ENCODE peak calls at places on chromosome 1, in seven cellular contexts. V is right lobe of liver, B is IMR-90, I is breast epithelium, P is HCT116, J is uterus, D is K562. A is an unnamed sample.

GRCh38 chr1:7572654-7573152 is 198.4 kb upstream of the VAMP3 start:
- DNase-seq in V (peak; percentile 83), B (no peak), I (no peak), P (no peak), J (no peak), D (peak; percentile 34), A (peak; percentile 53)

GRCh38 chr1:88855986-88856385 is 35.4 kb downstream of the GTF2B start:
- DNase-seq in V (no peak), B (no peak), I (no peak), P (no peak), J (no peak), D (no peak), A (no peak)

GRCh38 chr1:57307382-57307781 is 116.5 kb downstream of the DAB1 start:
- DNase-seq in V (no peak), B (no peak), I (no peak), P (no peak), J (no peak), D (peak; percentile 68), A (no peak)

GRCh38 chr1:35851175-35851869 is 31.7 kb upstream of the AGO1 start:
- DNase-seq in V (no peak), B (peak; percentile 74), I (no peak), P (no peak), J (peak; percentile 36), D (no peak), A (no peak)

GRCh38 chr1:22753396-22754083 is 42.9 kb downstream of the EPHB2 start:
- DNase-seq in V (no peak), B (peak; percentile 82), I (no peak), P (no peak), J (peak; percentile 36), D (no peak), A (no peak)

GRCh38 chr1:52348704-52349301 is 17.2 kb downstream of the CC2D1B start:
- DNase-seq in V (no peak), B (peak; percentile 44), I (no peak), P (no peak), J (no peak), D (peak; percentile 43), A (no peak)

GRCh38 chr1:61851849-61852692 is 109.8 kb downstream of the PATJ start:
- DNase-seq in V (no peak), B (peak; percentile 79), I (no peak), P (peak; percentile 56), J (no peak), D (peak; percentile 31), A (no peak)

GRCh38 chr1:30444850-30445249 is 278.5 kb downstream of the MATN1 start:
- DNase-seq in V (no peak), B (no peak), I (no peak), P (no peak), J (no peak), D (no peak), A (no peak)

GRCh38 chr1:209641216-209642181 is 10.7 kb downstream of the LAMB3 start:
- DNase-seq in V (no peak), B (no peak), I (no peak), P (no peak), J (peak; percentile 68), D (peak; percentile 34), A (no peak)

GRCh38 chr1:72636636-72637035 is 354.3 kb upstream of the NEGR1 start:
- DNase-seq in V (no peak), B (no peak), I (no peak), P (no peak), J (no peak), D (no peak), A (no peak)

GRCh38 chr1:243628476-243628907 is 221.6 kb downstream of the AKT3 start:
- DNase-seq in V (no peak), B (peak; percentile 15), I (no peak), P (no peak), J (no peak), D (no peak), A (no peak)

GRCh38 chr1:63793741-63794240 is 20.0 kb downstream of the ROR1 start:
- DNase-seq in V (no peak), B (no peak), I (no peak), P (no peak), J (no peak), D (no peak), A (no peak)

GRCh38 chr1:20448626-20449215 is 37.3 kb downstream of the CAMK2N1 start:
- DNase-seq in V (no peak), B (no peak), I (no peak), P (no peak), J (no peak), D (no peak), A (no peak)

GRCh38 chr1:47547753-47548152 is 109.9 kb downstream of the FOXD2 start:
- DNase-seq in V (no peak), B (peak; percentile 2), I (no peak), P (no peak), J (no peak), D (no peak), A (no peak)

GRCh38 chr1:61935516-61935915 is 193.2 kb downstream of the PATJ start:
- DNase-seq in V (no peak), B (no peak), I (no peak), P (no peak), J (no peak), D (no peak), A (no peak)

GRCh38 chr1:59438058-59438560 is 141.2 kb downstream of the FGGY start:
- DNase-seq in V (no peak), B (no peak), I (no peak), P (no peak), J (no peak), D (no peak), A (no peak)

GRCh38 chr1:225987491-225988316 is 11.4 kb downstream of the SDE2 start:
- DNase-seq in V (no peak), B (peak; percentile 59), I (no peak), P (peak; percentile 44), J (no peak), D (peak; percentile 42), A (no peak)

GRCh38 chr1:110135268-110136065 is 14.8 kb upstream of the SLC6A17 start:
- DNase-seq in V (no peak), B (no peak), I (no peak), P (no peak), J (no peak), D (no peak), A (peak; percentile 31)

GRCh38 chr1:30253807-30254440 is 469.5 kb downstream of the MATN1 start:
- DNase-seq in V (no peak), B (no peak), I (no peak), P (no peak), J (no peak), D (no peak), A (no peak)

GRCh38 chr1:107669996-107670395 is 295.0 kb downstream of the VAV3 start:
- DNase-seq in V (no peak), B (peak; percentile 2), I (peak; percentile 73), P (no peak), J (peak; percentile 59), D (no peak), A (peak; percentile 91)

GRCh38 chr1:93756656-93757055 is 75.0 kb upstream of the BCAR3 start:
- DNase-seq in V (no peak), B (peak; percentile 31), I (no peak), P (no peak), J (no peak), D (no peak), A (no peak)

GRCh38 chr1:18573170-18573569 is 57.5 kb upstream of the PAX7 start:
- DNase-seq in V (no peak), B (no peak), I (no peak), P (no peak), J (no peak), D (no peak), A (no peak)

GRCh38 chr1:2586154-2587070 is at the start of gene PRXL2B:
- DNase-seq in V (peak; percentile 100), B (peak; percentile 98), I (peak; percentile 99), P (peak; percentile 94), J (peak; percentile 99), D (peak; percentile 100), A (peak; percentile 99)
- TF ChIP-seq POLR2A in V (peak; percentile 90), B (no peak), I (no peak), P (peak; percentile 27), J (peak; percentile 94), D (peak; percentile 76), A (no peak)

GRCh38 chr1:161382214-161383019 is 14.7 kb upstream of the CFAP126 start:
- DNase-seq in V (no peak), B (peak; percentile 81), I (no peak), P (peak; percentile 45), J (peak; percentile 26), D (peak; percentile 49), A (no peak)
- H3K4me3 ChIP-seq in V (no peak overlapping the region), B (no peak overlapping the region), I (no peak overlapping the region), P (no peak overlapping the region), J (no peak overlapping the region), D (no peak overlapping the region), A (no peak overlapping the region)

DNA sequence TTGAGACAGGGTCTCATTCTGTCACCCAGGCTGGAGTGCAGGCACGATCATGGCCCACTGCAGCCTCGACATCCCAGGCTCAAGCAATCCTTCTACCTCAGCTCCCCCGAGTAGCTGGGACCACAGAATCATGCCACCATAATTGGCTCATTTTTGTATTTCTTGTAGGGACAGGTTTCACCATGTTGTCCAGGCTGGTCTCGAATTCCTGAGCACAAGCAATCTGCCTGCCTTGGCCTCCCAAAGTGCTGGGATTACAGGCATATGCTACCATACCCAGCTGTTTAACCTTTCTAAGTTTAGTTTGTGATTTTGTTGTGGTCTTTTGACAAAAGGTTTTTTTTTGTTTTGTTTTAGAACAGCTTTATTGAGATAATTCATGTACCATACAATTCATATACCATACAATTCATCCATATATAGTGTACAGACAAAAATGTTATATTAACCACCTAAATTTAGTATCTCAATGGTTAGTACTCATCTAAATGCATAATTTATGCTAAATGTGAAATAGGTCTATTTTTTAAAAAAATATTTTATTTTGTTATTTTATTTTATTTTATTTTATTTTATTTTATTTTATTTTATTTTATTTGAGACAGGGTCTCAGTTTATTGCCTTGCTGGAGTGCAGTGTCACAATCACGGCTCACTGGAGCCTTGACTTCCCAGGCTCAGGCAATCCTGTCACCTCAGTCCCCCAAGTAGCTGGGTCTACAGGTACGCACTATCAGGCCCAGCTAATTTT is 8.9 kb downstream of the ZMPSTE24 start:
- DNase-seq in V (no peak), B (no peak), I (no peak), P (no peak), J (no peak), D (no peak), A (no peak)
- H3K27ac ChIP-seq in V (peak overlapping the region; percentile 60), B (peak overlapping the region; percentile 77), I (peak overlapping the region; percentile 63), P (no peak overlapping the region), J (peak overlapping the region; percentile 74), D (no peak overlapping the region), A (peak overlapping the region; percentile 81)

DNA sequence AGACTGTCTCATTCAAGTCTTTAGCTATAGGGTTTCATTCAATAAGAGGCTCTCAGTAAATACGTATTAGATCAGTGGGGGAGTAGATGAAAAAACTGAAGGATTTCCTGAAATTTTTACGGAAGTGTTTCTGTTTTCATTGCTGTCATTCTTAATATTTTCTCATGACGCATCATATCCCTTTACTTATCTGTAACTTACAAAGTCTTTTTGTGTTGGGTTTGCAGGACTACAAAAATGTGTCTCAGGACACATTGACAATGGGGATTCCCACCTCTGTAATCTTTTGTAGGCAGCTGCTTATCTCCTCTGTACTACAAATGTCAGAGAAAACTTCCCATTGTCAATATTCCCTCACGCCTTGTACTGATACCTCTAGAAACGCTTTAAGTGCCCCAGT is 35.5 kb downstream of the CRP start:
- DNase-seq in V (no peak), B (no peak), I (no peak), P (no peak), J (no peak), D (no peak), A (no peak)
- TF ChIP-seq POLR2A in V (no peak), B (no peak), I (no peak), P (no peak), J (no peak), D (no peak), A (no peak)

A was measured in stomach.